ENCODE peak calls at places on chromosomes 13 and 19, in four cellular contexts. One of them, this sample, is unnamed.

GRCh38 chr13:91185294-91185863 is 162.1 kb upstream of the MIR17HG start:
- DNase-seq in H1: no peak
- DNase-seq in GM12878: no peak
- DNase-seq in HepG2: peak; percentile 9
- DNase-seq in this sample: no peak

GRCh38 chr19:1884291-1884718 is 991 bp downstream of the ABHD17A start:
- DNase-seq in HepG2: no peak
- DNase-seq in GM12878: no peak
- DNase-seq in H1: no peak
- DNase-seq in this sample: no peak

GRCh38 chr13:113761136-113761535 is 2.1 kb downstream of the TMEM255B start:
- DNase-seq in GM12878: no peak
- DNase-seq in HepG2: no peak
- DNase-seq in H1: no peak
- DNase-seq in this sample: no peak

GRCh38 chr13:106212436-106213010 is 322.9 kb downstream of the EFNB2 start:
- DNase-seq in H1: no peak
- DNase-seq in GM12878: no peak
- DNase-seq in HepG2: no peak
- DNase-seq in this sample: no peak

GRCh38 chr13:41835871-41836270 is 125.0 kb downstream of the VWA8 start:
- DNase-seq in H1: no peak
- DNase-seq in GM12878: no peak
- DNase-seq in HepG2: no peak
- DNase-seq in this sample: no peak

GRCh38 chr13:52850396-52851152 is 2.1 kb upstream of the PCDH8 start:
- DNase-seq in HepG2: peak; percentile 25
- DNase-seq in H1: peak; percentile 72
- DNase-seq in GM12878: no peak
- DNase-seq in this sample: peak; percentile 83

GRCh38 chr19:55898911-55899310 is 33.2 kb downstream of the NLRP13 start:
- DNase-seq in GM12878: no peak
- DNase-seq in HepG2: no peak
- DNase-seq in H1: no peak
- DNase-seq in this sample: no peak

GRCh38 chr13:44063881-44064280 is 184.2 kb downstream of the LACC1 start:
- DNase-seq in HepG2: no peak
- DNase-seq in GM12878: no peak
- DNase-seq in H1: no peak
- DNase-seq in this sample: no peak

GRCh38 chr13:114068723-114069322 is 63.6 kb downstream of the RASA3 start:
- DNase-seq in H1: no peak
- DNase-seq in GM12878: no peak
- DNase-seq in HepG2: no peak
- DNase-seq in this sample: no peak

GRCh38 chr13:29855009-29855408 is 4.6 kb upstream of the UBL3 start:
- DNase-seq in GM12878: no peak
- DNase-seq in HepG2: no peak
- DNase-seq in H1: no peak
- DNase-seq in this sample: no peak

GRCh38 chr13:102729560-102730275 is 34.9 kb upstream of the METTL21C start:
- DNase-seq in GM12878: no peak
- DNase-seq in H1: no peak
- DNase-seq in HepG2: no peak
- DNase-seq in this sample: no peak

DNA sequence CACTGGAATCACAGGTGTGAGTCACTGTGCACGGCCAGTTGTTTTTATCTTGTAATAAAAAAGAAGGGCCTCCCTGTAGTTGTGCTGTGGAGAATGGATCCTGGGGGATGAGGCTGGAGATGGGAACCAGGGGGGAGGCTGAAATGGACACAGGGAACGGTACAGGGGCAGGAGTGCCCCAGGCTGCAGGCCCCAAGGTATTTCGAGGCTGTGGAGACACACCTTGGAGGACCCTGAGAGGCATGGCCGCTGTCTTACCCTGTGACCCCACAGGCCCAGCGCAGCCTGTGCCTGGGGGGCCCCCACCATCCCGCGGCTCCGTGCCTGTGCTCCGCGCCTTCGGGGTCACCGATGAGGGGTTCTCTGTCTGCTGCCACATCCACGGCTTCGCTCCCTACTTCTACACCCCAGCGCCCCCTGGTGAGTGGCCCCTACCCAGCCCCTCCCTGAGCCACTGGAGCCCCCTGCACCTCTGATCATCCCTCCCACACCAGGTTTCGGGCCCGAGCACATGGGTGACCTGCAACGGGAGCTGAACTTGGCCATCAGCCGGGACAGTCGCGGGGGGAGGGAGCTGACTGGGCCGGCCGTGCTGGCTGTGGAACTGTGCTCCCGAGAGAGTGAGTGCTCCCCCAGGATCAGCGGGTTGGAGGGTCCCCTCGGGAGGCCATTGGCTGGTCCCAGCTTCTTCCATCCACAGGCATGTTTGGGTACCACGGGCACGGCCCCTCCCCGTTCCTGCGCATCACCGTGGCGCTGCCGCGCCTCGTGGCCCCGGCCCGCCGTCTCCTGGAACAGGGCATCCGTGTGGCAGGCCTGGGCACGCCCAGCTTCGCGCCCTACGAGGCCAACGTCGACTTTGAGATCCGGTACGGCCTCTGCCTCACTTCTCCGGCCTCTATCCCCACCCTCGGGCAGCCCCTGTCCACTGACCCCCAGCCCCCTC is 17.0 kb upstream of the SPIB start:
- DNase-seq in HepG2: no peak
- DNase-seq in H1: no peak
- DNase-seq in GM12878: no peak
- DNase-seq in this sample: no peak
- TF ChIP-seq ZNF274 in HepG2: no peak
- TF ChIP-seq ZNF274 in H1: no peak
- TF ChIP-seq ZNF274 in GM12878: no peak
- TF ChIP-seq ZNF274 in this sample: no peak

DNA sequence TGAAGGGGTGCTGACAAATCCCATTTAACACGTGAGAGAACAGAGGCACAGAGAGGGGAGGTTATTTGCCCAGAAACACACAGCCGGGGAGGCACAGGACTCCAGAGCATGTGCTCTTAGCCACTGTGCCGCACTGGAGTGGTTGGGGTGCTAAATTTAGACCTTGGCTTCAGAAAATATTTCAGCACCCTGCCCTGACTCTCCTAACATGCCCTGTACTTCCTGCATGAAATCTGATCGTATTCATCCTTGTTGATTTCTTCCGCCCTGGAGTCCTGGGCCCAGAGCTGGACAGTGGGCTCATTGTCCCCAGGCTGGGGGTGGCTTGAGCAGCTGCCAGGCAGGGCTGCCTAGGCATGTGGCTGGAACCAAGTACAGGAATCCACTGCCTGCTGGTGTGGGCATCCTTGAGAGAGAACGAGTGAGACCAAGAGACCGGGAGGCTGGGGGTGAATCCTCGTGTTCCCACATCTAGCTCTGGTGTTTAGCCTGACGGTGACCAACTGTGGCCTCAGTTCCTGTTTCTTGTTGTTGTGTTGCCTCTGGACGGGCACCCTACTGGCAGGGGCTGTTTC is 5.3 kb downstream of the SLC27A1 start:
- DNase-seq in HepG2: peak; percentile 93
- DNase-seq in H1: no peak
- DNase-seq in GM12878: no peak
- DNase-seq in this sample: no peak
- TF ChIP-seq SUZ12 in HepG2: no peak
- TF ChIP-seq SUZ12 in H1: no peak
- TF ChIP-seq SUZ12 in GM12878: no peak
- TF ChIP-seq SUZ12 in this sample: no peak

GRCh38 chr13:97223711-97224461 is 1.8 kb downstream of the MBNL2 start:
- DNase-seq in H1: no peak
- DNase-seq in HepG2: peak; percentile 64
- DNase-seq in GM12878: no peak
- DNase-seq in this sample: peak; percentile 40

GRCh38 chr13:97225533-97225932 is 3.4 kb downstream of the MBNL2 start:
- DNase-seq in GM12878: no peak
- DNase-seq in H1: no peak
- DNase-seq in HepG2: no peak
- DNase-seq in this sample: no peak

GRCh38 chr13:97222934-97223710 is 989 bp downstream of the MBNL2 start:
- DNase-seq in H1: no peak
- DNase-seq in GM12878: no peak
- DNase-seq in HepG2: no peak
- DNase-seq in this sample: no peak

GRCh38 chr13:97226013-97226412 is 3.9 kb downstream of the MBNL2 start:
- DNase-seq in H1: no peak
- DNase-seq in GM12878: no peak
- DNase-seq in HepG2: no peak
- DNase-seq in this sample: no peak

GRCh38 chr13:97224544-97225324 is 2.6 kb downstream of the MBNL2 start:
- DNase-seq in H1: no peak
- DNase-seq in GM12878: no peak
- DNase-seq in HepG2: peak; percentile 66
- DNase-seq in this sample: no peak
- TF ChIP-seq ZNF274 in H1: no peak
- TF ChIP-seq ZNF274 in GM12878: no peak
- TF ChIP-seq ZNF274 in HepG2: no peak
- TF ChIP-seq ZNF274 in this sample: no peak

GRCh38 chr19:19347401-19347800 is 26.8 kb downstream of the MAU2 start:
- DNase-seq in HepG2: no peak
- DNase-seq in GM12878: no peak
- DNase-seq in H1: no peak
- DNase-seq in this sample: no peak
- TF ChIP-seq SUZ12 in HepG2: no peak
- TF ChIP-seq SUZ12 in GM12878: no peak
- TF ChIP-seq SUZ12 in H1: no peak
- TF ChIP-seq SUZ12 in this sample: no peak

GRCh38 chr13:79811170-79811569 is 330.2 kb downstream of the NDFIP2 start:
- DNase-seq in GM12878: no peak
- DNase-seq in HepG2: no peak
- DNase-seq in H1: no peak
- DNase-seq in this sample: no peak
- TF ChIP-seq ZNF274 in GM12878: no peak
- TF ChIP-seq ZNF274 in HepG2: no peak
- TF ChIP-seq ZNF274 in H1: no peak
- TF ChIP-seq ZNF274 in this sample: no peak

DNA sequence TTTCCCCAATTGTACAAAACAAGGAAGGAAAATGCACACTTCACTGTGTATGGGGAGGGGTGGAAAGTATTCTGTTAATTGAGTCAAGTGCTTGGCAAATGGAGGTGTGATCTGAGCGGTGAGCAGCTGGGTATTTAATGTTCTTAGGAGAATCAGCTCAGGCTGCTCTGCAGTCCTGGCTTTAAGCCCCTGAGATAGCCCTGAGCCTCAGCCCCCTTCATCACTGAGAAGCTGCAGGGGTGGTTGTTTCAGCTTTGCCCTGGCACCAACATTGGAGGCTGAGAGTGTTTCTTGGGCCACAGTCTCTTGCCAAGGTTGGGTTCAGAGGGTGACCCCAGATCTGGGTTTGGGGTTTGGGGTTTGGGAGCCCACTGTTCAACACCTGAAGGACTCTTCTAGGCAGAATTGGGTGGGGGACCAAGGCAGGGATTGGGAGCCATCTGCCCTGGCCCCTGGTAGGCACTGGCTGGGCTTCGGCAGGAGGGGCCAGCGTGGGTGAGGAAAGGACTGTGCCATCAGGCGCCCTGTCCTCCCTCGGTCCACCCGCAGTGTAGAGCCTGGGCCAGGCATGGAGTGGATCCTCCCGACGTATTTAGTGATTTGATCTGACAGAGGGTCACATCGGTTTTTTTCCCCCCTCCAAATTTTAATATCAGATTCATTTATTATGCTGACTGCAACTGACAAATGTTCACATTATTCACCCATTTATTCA is 66.7 kb upstream of the ZNF536 start:
- DNase-seq in HepG2: no peak
- DNase-seq in GM12878: no peak
- DNase-seq in H1: no peak
- DNase-seq in this sample: no peak
- TF ChIP-seq SUZ12 in HepG2: no peak
- TF ChIP-seq SUZ12 in GM12878: no peak
- TF ChIP-seq SUZ12 in H1: no peak
- TF ChIP-seq SUZ12 in this sample: no peak

DNA sequence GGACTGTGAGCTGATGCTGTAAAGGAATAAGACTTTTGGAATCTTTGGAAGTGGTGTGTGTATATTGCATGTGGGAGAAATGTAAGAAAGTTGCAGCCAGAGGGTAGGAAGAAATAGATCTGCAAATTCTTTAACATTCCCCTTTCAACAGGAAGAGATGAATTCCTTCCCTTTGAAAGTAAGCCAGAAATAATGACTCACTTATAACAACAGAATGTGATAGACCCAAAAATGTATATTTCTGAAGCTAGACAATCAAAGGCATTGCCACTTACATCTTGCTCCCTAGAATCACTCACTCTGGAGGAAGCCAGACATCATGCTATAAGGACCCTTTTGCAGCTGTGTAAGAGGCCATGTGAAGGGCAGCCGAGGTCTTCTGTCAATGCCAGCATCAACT is 9.8 kb upstream of the SIAH3 start:
- DNase-seq in GM12878: no peak
- DNase-seq in HepG2: no peak
- DNase-seq in H1: no peak
- DNase-seq in this sample: no peak
- TF ChIP-seq ZNF274 in GM12878: no peak
- TF ChIP-seq ZNF274 in HepG2: no peak
- TF ChIP-seq ZNF274 in H1: no peak
- TF ChIP-seq ZNF274 in this sample: no peak

GRCh38 chr19:10885241-10886169 is 14.2 kb downstream of the CARM1 start:
- DNase-seq in H1: no peak
- DNase-seq in GM12878: no peak
- DNase-seq in HepG2: no peak
- DNase-seq in this sample: no peak
- TF ChIP-seq SUZ12 in H1: no peak
- TF ChIP-seq SUZ12 in GM12878: no peak
- TF ChIP-seq SUZ12 in HepG2: no peak
- TF ChIP-seq SUZ12 in this sample: no peak

GRCh38 chr13:35927554-35927953 is 203.6 kb downstream of the DCLK1 start:
- DNase-seq in GM12878: no peak
- DNase-seq in H1: no peak
- DNase-seq in HepG2: no peak
- DNase-seq in this sample: no peak
- TF ChIP-seq ZNF274 in GM12878: no peak
- TF ChIP-seq ZNF274 in H1: no peak
- TF ChIP-seq ZNF274 in HepG2: no peak
- TF ChIP-seq ZNF274 in this sample: no peak

DNA sequence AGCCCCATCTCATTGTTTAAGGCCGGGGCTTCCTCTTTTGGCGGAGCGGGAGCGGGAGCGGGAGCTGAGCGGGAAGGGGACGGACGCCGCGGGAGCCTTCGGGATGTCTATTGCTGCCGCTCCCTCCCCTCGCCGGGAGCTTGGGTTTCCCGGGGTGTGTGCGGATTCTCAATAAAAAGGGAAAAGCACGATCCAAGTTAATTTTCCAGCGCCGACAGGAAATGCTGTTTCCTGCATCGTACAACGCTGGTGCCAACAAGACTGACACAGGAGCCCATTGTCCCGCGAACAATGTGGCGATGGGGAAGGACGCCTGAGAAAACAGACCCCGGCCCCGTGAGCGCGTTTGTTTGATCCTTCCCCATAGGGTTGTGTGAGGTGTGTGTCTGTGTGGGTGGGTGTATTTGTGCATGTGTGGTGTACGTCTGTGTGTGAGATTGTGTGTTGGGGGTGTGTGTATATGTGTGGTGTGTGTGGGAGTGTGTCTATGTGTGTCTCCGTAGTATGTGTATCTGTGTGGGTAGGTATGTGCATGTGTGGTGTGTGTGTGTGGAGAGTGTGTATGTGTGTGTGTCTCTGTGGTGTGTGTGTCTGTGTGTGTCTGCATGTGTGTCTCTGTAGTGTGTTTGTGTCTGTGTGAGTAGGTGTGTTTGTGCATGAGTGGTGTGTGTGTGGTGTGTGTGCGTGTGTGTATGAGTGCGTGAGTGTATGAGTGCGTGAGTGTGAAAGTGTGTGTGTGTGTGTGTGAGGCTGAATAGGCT is 36.4 kb upstream of the FLT1 start:
- DNase-seq in HepG2: no peak
- DNase-seq in H1: peak; percentile 27
- DNase-seq in GM12878: no peak
- DNase-seq in this sample: no peak
- TF ChIP-seq SUZ12 in HepG2: no peak
- TF ChIP-seq SUZ12 in H1: peak; percentile 35
- TF ChIP-seq SUZ12 in GM12878: peak; percentile 66
- TF ChIP-seq SUZ12 in this sample: no peak

This sample was measured in NT2/D1.